ENCODE peak calls at places on chromosomes 13 and 19, in eight cellular contexts. One of them, this sample, is unnamed.
A peak's percentile ranks its signal among the peaks of the same experiment; 100 is the strongest.

GRCh38 chr19:28387507-28387906 is 825.4 kb downstream of the UQCRFS1 start:
- DNase-seq in CD4-positive, CD25-positive, alpha-beta regulatory T cell: no peak
- DNase-seq in HepG2: no peak
- DNase-seq in effector memory CD4-positive, alpha-beta T cell: no peak
- DNase-seq in psoas muscle: no peak
- DNase-seq in fibroblast of pulmonary artery: no peak
- DNase-seq in choroid plexus epithelial cell: no peak
- DNase-seq in aorta: no peak
- DNase-seq in this sample: no peak

GRCh38 chr19:3671680-3672574 is 28.3 kb downstream of the PIP5K1C start:
- DNase-seq in fibroblast of pulmonary artery: peak; percentile 45
- DNase-seq in effector memory CD4-positive, alpha-beta T cell: no peak
- DNase-seq in psoas muscle: no peak
- DNase-seq in choroid plexus epithelial cell: peak; percentile 62
- DNase-seq in aorta: no peak
- DNase-seq in CD4-positive, CD25-positive, alpha-beta regulatory T cell: no peak
- DNase-seq in HepG2: no peak
- DNase-seq in this sample: no peak

GRCh38 chr13:36418022-36418805 is 14.1 kb upstream of the CCNA1 start:
- DNase-seq in fibroblast of pulmonary artery: peak; percentile 77
- DNase-seq in choroid plexus epithelial cell: peak; percentile 88
- DNase-seq in psoas muscle: no peak
- DNase-seq in HepG2: no peak
- DNase-seq in effector memory CD4-positive, alpha-beta T cell: no peak
- DNase-seq in aorta: no peak
- DNase-seq in CD4-positive, CD25-positive, alpha-beta regulatory T cell: no peak
- DNase-seq in this sample: no peak

GRCh38 chr19:58366576-58367430 is 4.3 kb upstream of the ZNF497 start:
- DNase-seq in aorta: no peak
- DNase-seq in fibroblast of pulmonary artery: no peak
- DNase-seq in CD4-positive, CD25-positive, alpha-beta regulatory T cell: no peak
- DNase-seq in choroid plexus epithelial cell: no peak
- DNase-seq in psoas muscle: no peak
- DNase-seq in effector memory CD4-positive, alpha-beta T cell: no peak
- DNase-seq in HepG2: no peak
- DNase-seq in this sample: no peak

GRCh38 chr13:94280357-94280756 is 199.1 kb downstream of the DCT start:
- DNase-seq in CD4-positive, CD25-positive, alpha-beta regulatory T cell: no peak
- DNase-seq in aorta: no peak
- DNase-seq in fibroblast of pulmonary artery: no peak
- DNase-seq in HepG2: no peak
- DNase-seq in choroid plexus epithelial cell: peak; percentile 39
- DNase-seq in psoas muscle: no peak
- DNase-seq in effector memory CD4-positive, alpha-beta T cell: no peak
- DNase-seq in this sample: no peak

GRCh38 chr13:76663941-76664340 is 222.3 kb downstream of the KCTD12 start:
- DNase-seq in CD4-positive, CD25-positive, alpha-beta regulatory T cell: no peak
- DNase-seq in HepG2: no peak
- DNase-seq in choroid plexus epithelial cell: peak; percentile 76
- DNase-seq in psoas muscle: no peak
- DNase-seq in effector memory CD4-positive, alpha-beta T cell: no peak
- DNase-seq in aorta: no peak
- DNase-seq in fibroblast of pulmonary artery: peak; percentile 72
- DNase-seq in this sample: no peak

GRCh38 chr13:35817642-35818576 is 313.3 kb downstream of the DCLK1 start:
- DNase-seq in aorta: no peak
- DNase-seq in psoas muscle: no peak
- DNase-seq in CD4-positive, CD25-positive, alpha-beta regulatory T cell: no peak
- DNase-seq in effector memory CD4-positive, alpha-beta T cell: no peak
- DNase-seq in choroid plexus epithelial cell: no peak
- DNase-seq in HepG2: no peak
- DNase-seq in fibroblast of pulmonary artery: no peak
- DNase-seq in this sample: no peak

GRCh38 chr19:3506384-3507340 is 551 bp downstream of the FZR1 start:
- DNase-seq in effector memory CD4-positive, alpha-beta T cell: no peak
- DNase-seq in HepG2: no peak
- DNase-seq in choroid plexus epithelial cell: peak; percentile 32
- DNase-seq in psoas muscle: peak; percentile 71
- DNase-seq in CD4-positive, CD25-positive, alpha-beta regulatory T cell: peak; percentile 16
- DNase-seq in fibroblast of pulmonary artery: no peak
- DNase-seq in aorta: no peak
- DNase-seq in this sample: no peak

GRCh38 chr13:27117947-27118346 is 53.7 kb downstream of the USP12 start:
- DNase-seq in fibroblast of pulmonary artery: no peak
- DNase-seq in psoas muscle: no peak
- DNase-seq in CD4-positive, CD25-positive, alpha-beta regulatory T cell: no peak
- DNase-seq in aorta: no peak
- DNase-seq in effector memory CD4-positive, alpha-beta T cell: no peak
- DNase-seq in HepG2: no peak
- DNase-seq in choroid plexus epithelial cell: no peak
- DNase-seq in this sample: no peak

GRCh38 chr19:13002389-13002898 is 7.2 kb downstream of the NFIX start:
- DNase-seq in effector memory CD4-positive, alpha-beta T cell: no peak
- DNase-seq in CD4-positive, CD25-positive, alpha-beta regulatory T cell: no peak
- DNase-seq in psoas muscle: peak; percentile 92
- DNase-seq in fibroblast of pulmonary artery: no peak
- DNase-seq in aorta: peak; percentile 87
- DNase-seq in choroid plexus epithelial cell: no peak
- DNase-seq in HepG2: no peak
- DNase-seq in this sample: no peak

GRCh38 chr19:13001166-13001501 is 5.9 kb downstream of the NFIX start:
- DNase-seq in effector memory CD4-positive, alpha-beta T cell: no peak
- DNase-seq in CD4-positive, CD25-positive, alpha-beta regulatory T cell: no peak
- DNase-seq in aorta: no peak
- DNase-seq in HepG2: no peak
- DNase-seq in fibroblast of pulmonary artery: no peak
- DNase-seq in choroid plexus epithelial cell: no peak
- DNase-seq in psoas muscle: no peak
- DNase-seq in this sample: no peak

GRCh38 chr19:13004273-13004672 is 9.0 kb downstream of the NFIX start:
- DNase-seq in HepG2: no peak
- DNase-seq in CD4-positive, CD25-positive, alpha-beta regulatory T cell: no peak
- DNase-seq in choroid plexus epithelial cell: no peak
- DNase-seq in effector memory CD4-positive, alpha-beta T cell: no peak
- DNase-seq in psoas muscle: no peak
- DNase-seq in fibroblast of pulmonary artery: no peak
- DNase-seq in aorta: no peak
- DNase-seq in this sample: no peak

GRCh38 chr19:13002970-13003540 is 7.8 kb downstream of the NFIX start:
- DNase-seq in psoas muscle: no peak
- DNase-seq in HepG2: no peak
- DNase-seq in CD4-positive, CD25-positive, alpha-beta regulatory T cell: no peak
- DNase-seq in aorta: no peak
- DNase-seq in effector memory CD4-positive, alpha-beta T cell: no peak
- DNase-seq in fibroblast of pulmonary artery: no peak
- DNase-seq in choroid plexus epithelial cell: no peak
- DNase-seq in this sample: no peak

DNA sequence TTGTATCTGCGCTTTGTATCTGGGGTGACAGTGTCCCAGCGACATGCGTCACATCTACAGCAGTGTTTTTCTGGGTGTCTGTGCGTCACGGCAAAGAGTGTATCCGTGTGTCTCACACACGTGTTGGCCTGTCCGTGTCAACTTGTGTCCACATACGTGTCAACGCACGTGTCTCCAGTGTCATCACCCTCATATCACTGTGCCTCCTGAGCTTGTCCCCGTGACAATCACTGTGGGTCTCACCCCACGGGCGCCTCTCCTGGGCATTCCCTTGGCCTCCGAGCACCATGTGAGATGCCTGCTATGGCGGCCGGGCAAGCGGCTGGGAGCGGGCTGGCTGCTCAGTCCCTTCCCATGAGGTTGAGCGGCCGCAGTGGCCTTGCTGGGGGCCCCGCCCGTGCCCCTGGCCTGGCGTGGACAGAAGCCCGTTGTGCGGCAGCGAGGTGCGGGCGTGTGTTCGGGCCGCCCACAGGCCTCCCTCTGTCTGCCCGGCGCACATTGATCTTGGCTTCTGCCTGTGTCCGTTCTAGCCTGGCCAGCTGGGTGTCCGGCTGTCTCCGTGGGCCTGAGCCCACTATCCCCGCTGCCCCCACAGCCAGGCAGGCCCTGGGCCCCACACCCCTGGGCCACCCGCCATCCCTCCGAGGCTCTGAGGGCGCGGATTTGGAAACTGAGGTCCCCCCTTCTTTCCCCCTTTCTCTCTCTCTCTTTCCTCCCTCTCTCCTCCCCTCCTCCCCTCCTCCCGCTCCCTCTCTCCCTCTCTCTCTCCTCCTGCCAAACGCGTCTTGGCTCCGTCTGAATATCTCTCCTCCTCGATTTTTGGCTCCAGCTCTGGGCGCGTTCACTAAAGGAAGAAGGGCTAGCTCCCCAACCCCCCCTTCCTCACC is 6.5 kb downstream of the NFIX start:
- DNase-seq in CD4-positive, CD25-positive, alpha-beta regulatory T cell: no peak
- DNase-seq in choroid plexus epithelial cell: no peak
- DNase-seq in effector memory CD4-positive, alpha-beta T cell: no peak
- DNase-seq in HepG2: no peak
- DNase-seq in psoas muscle: peak; percentile 89
- DNase-seq in aorta: peak; percentile 88
- DNase-seq in fibroblast of pulmonary artery: peak; percentile 63
- DNase-seq in this sample: no peak
- H3K4me3 ChIP-seq in CD4-positive, CD25-positive, alpha-beta regulatory T cell: no peak overlapping the region
- H3K4me3 ChIP-seq in choroid plexus epithelial cell: no peak overlapping the region
- H3K4me3 ChIP-seq in effector memory CD4-positive, alpha-beta T cell: no peak overlapping the region
- H3K4me3 ChIP-seq in HepG2: no peak overlapping the region
- H3K4me3 ChIP-seq in psoas muscle: peak overlapping the region; percentile 60
- H3K4me3 ChIP-seq in aorta: no peak overlapping the region
- H3K4me3 ChIP-seq in fibroblast of pulmonary artery: peak overlapping the region; percentile 19
- H3K4me3 ChIP-seq in this sample: no peak overlapping the region

DNA sequence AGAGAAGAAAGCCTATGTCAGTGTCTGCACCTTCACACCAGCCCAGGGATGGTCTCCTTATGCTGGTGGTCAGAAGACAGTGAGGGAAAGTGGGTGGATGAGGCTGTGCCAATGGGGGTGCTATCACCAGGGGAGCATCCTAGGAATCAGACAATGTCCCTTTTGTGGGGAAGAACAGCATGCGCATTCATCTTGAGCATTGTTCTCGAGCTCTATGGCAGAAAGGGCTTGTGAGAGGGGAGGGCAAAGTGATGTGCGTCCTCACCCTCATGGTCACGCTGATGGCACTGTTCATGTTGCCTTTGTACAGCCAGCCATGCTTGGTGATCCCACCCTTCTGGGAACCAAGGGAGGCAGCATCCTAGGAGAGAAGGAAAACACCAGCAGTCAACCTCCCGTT is 56.1 kb downstream of the DOCK9 start:
- DNase-seq in psoas muscle: no peak
- DNase-seq in effector memory CD4-positive, alpha-beta T cell: no peak
- DNase-seq in CD4-positive, CD25-positive, alpha-beta regulatory T cell: no peak
- DNase-seq in aorta: no peak
- DNase-seq in choroid plexus epithelial cell: no peak
- DNase-seq in fibroblast of pulmonary artery: no peak
- DNase-seq in HepG2: no peak
- DNase-seq in this sample: no peak
- H3K4me3 ChIP-seq in psoas muscle: no peak overlapping the region
- H3K4me3 ChIP-seq in effector memory CD4-positive, alpha-beta T cell: no peak overlapping the region
- H3K4me3 ChIP-seq in CD4-positive, CD25-positive, alpha-beta regulatory T cell: no peak overlapping the region
- H3K4me3 ChIP-seq in aorta: no peak overlapping the region
- H3K4me3 ChIP-seq in choroid plexus epithelial cell: no peak overlapping the region
- H3K4me3 ChIP-seq in fibroblast of pulmonary artery: no peak overlapping the region
- H3K4me3 ChIP-seq in HepG2: no peak overlapping the region
- H3K4me3 ChIP-seq in this sample: no peak overlapping the region

DNA sequence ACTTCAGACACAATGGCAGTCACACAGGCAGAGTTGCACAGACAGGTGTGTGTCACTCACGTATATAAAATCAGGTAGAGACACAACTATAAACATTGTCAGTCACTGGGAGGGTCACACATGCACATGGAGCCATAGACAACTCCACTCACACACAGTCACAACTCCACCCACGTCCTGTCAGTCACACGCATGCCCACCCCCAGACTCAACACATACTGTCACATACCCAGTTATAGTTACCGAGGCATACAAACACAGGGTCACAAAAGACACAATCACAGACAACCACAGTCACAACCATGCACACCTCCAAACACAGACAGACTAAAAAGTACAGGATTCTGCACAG is 1.5 kb downstream of the NUMBL start:
- DNase-seq in choroid plexus epithelial cell: no peak
- DNase-seq in HepG2: no peak
- DNase-seq in effector memory CD4-positive, alpha-beta T cell: no peak
- DNase-seq in aorta: no peak
- DNase-seq in fibroblast of pulmonary artery: no peak
- DNase-seq in CD4-positive, CD25-positive, alpha-beta regulatory T cell: no peak
- DNase-seq in psoas muscle: no peak
- DNase-seq in this sample: no peak
- H3K4me3 ChIP-seq in choroid plexus epithelial cell: peak overlapping the region; percentile 82
- H3K4me3 ChIP-seq in HepG2: no peak overlapping the region
- H3K4me3 ChIP-seq in effector memory CD4-positive, alpha-beta T cell: no peak overlapping the region
- H3K4me3 ChIP-seq in aorta: peak overlapping the region; percentile 75
- H3K4me3 ChIP-seq in fibroblast of pulmonary artery: peak overlapping the region; percentile 88
- H3K4me3 ChIP-seq in CD4-positive, CD25-positive, alpha-beta regulatory T cell: no peak overlapping the region
- H3K4me3 ChIP-seq in psoas muscle: peak overlapping the region; percentile 72
- H3K4me3 ChIP-seq in this sample: peak overlapping the region; percentile 76

GRCh38 chr19:40907968-40908735 is 26.1 kb upstream of the CYP2A7 start:
- DNase-seq in psoas muscle: peak; percentile 54
- DNase-seq in CD4-positive, CD25-positive, alpha-beta regulatory T cell: peak; percentile 22
- DNase-seq in fibroblast of pulmonary artery: no peak
- DNase-seq in aorta: no peak
- DNase-seq in choroid plexus epithelial cell: no peak
- DNase-seq in effector memory CD4-positive, alpha-beta T cell: peak; percentile 24
- DNase-seq in HepG2: no peak
- DNase-seq in this sample: no peak

GRCh38 chr19:40906512-40906911 is 24.5 kb upstream of the CYP2A7 start:
- DNase-seq in aorta: no peak
- DNase-seq in psoas muscle: no peak
- DNase-seq in effector memory CD4-positive, alpha-beta T cell: no peak
- DNase-seq in CD4-positive, CD25-positive, alpha-beta regulatory T cell: no peak
- DNase-seq in choroid plexus epithelial cell: no peak
- DNase-seq in fibroblast of pulmonary artery: no peak
- DNase-seq in HepG2: no peak
- DNase-seq in this sample: no peak

DNA sequence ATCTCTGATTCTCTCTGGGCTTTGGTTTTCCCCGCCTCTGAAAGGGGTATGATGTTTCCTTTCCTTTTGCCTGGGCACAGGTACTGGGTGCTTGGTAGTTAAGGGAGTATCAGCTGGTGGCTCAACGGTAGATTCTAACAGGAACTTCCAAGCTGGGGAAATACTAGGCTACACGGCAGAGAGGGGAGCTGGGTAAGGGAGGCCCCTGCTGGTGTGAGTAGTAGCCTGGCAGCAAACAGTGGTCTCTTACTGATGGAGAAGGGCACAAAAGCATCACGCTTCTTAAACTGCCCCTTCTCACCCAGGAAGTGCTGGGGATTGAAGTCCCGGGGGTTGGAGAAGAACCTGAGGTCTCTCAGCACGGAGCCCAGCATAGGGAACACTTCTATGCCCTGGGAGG is 26.9 kb upstream of the CYP2A7 start:
- DNase-seq in HepG2: no peak
- DNase-seq in effector memory CD4-positive, alpha-beta T cell: peak; percentile 2
- DNase-seq in fibroblast of pulmonary artery: no peak
- DNase-seq in CD4-positive, CD25-positive, alpha-beta regulatory T cell: no peak
- DNase-seq in psoas muscle: no peak
- DNase-seq in choroid plexus epithelial cell: peak; percentile 69
- DNase-seq in aorta: no peak
- DNase-seq in this sample: no peak
- H3K4me3 ChIP-seq in HepG2: no peak overlapping the region
- H3K4me3 ChIP-seq in effector memory CD4-positive, alpha-beta T cell: no peak overlapping the region
- H3K4me3 ChIP-seq in fibroblast of pulmonary artery: no peak overlapping the region
- H3K4me3 ChIP-seq in CD4-positive, CD25-positive, alpha-beta regulatory T cell: peak overlapping the region; percentile 57
- H3K4me3 ChIP-seq in psoas muscle: no peak overlapping the region
- H3K4me3 ChIP-seq in choroid plexus epithelial cell: no peak overlapping the region
- H3K4me3 ChIP-seq in aorta: no peak overlapping the region
- H3K4me3 ChIP-seq in this sample: no peak overlapping the region

This sample was measured in WERI-Rb-1.